ENCODE peak calls at places on chromosomes 2 and 18, in four cellular contexts. One of them, this sample, is unnamed.

GRCh38 chr2:192122946-192123345 is 71.8 kb downstream of the TMEFF2 start:
- DNase-seq in progenitor cell of endocrine pancreas: no peak
- DNase-seq in body of pancreas: no peak
- DNase-seq in epithelial cell of esophagus: no peak
- DNase-seq in this sample: no peak

GRCh38 chr2:234031207-234031606 is 19.3 kb upstream of the SPP2 start:
- DNase-seq in progenitor cell of endocrine pancreas: no peak
- DNase-seq in body of pancreas: no peak
- DNase-seq in epithelial cell of esophagus: no peak
- DNase-seq in this sample: no peak

GRCh38 chr18:57807336-57808117 is 4.4 kb upstream of the ATP8B1 start:
- DNase-seq in progenitor cell of endocrine pancreas: no peak
- DNase-seq in body of pancreas: peak
- DNase-seq in epithelial cell of esophagus: peak
- DNase-seq in this sample: no peak

GRCh38 chr2:167334343-167334742 is 446.1 kb downstream of the XIRP2 start:
- DNase-seq in progenitor cell of endocrine pancreas: no peak
- DNase-seq in body of pancreas: no peak
- DNase-seq in epithelial cell of esophagus: no peak
- DNase-seq in this sample: no peak

GRCh38 chr18:21949326-21950015 is 208.9 kb downstream of the MIB1 start:
- DNase-seq in progenitor cell of endocrine pancreas: no peak
- DNase-seq in body of pancreas: no peak
- DNase-seq in epithelial cell of esophagus: peak
- DNase-seq in this sample: no peak

GRCh38 chr2:8543412-8544167 is 138.3 kb upstream of the ID2 start:
- DNase-seq in progenitor cell of endocrine pancreas: no peak
- DNase-seq in body of pancreas: no peak
- DNase-seq in epithelial cell of esophagus: no peak
- DNase-seq in this sample: no peak

GRCh38 chr2:127056086-127056485 is 50.9 kb downstream of the BIN1 start:
- DNase-seq in progenitor cell of endocrine pancreas: no peak
- DNase-seq in body of pancreas: no peak
- DNase-seq in epithelial cell of esophagus: no peak
- DNase-seq in this sample: no peak

GRCh38 chr18:67628674-67629073 is 112.2 kb upstream of the DSEL start:
- DNase-seq in progenitor cell of endocrine pancreas: no peak
- DNase-seq in body of pancreas: no peak
- DNase-seq in epithelial cell of esophagus: no peak
- DNase-seq in this sample: no peak

GRCh38 chr18:72543362-72544055 is 633 bp downstream of the CBLN2 start:
- DNase-seq in progenitor cell of endocrine pancreas: no peak
- DNase-seq in body of pancreas: no peak
- DNase-seq in epithelial cell of esophagus: no peak
- DNase-seq in this sample: no peak

GRCh38 chr18:13612111-13612997 is 114.0 kb downstream of the FAM210A start:
- DNase-seq in progenitor cell of endocrine pancreas: no peak
- DNase-seq in body of pancreas: no peak
- DNase-seq in epithelial cell of esophagus: no peak
- DNase-seq in this sample: no peak

GRCh38 chr2:11492720-11493119 is 26.8 kb upstream of the E2F6 start:
- DNase-seq in progenitor cell of endocrine pancreas: no peak
- DNase-seq in body of pancreas: no peak
- DNase-seq in epithelial cell of esophagus: no peak
- DNase-seq in this sample: no peak

GRCh38 chr2:85755122-85756027 is 1.6 kb downstream of the ATOH8 start:
- DNase-seq in progenitor cell of endocrine pancreas: no peak
- DNase-seq in body of pancreas: no peak
- DNase-seq in epithelial cell of esophagus: no peak
- DNase-seq in this sample: no peak

GRCh38 chr2:12929806-12930205 is 213.1 kb downstream of the TRIB2 start:
- DNase-seq in progenitor cell of endocrine pancreas: no peak
- DNase-seq in body of pancreas: no peak
- DNase-seq in epithelial cell of esophagus: no peak
- DNase-seq in this sample: no peak

GRCh38 chr2:144357623-144358400 is 162.1 kb downstream of the ZEB2 start:
- DNase-seq in progenitor cell of endocrine pancreas: no peak
- DNase-seq in body of pancreas: no peak
- DNase-seq in epithelial cell of esophagus: peak
- DNase-seq in this sample: no peak

GRCh38 chr2:108583903-108584520 is 49.7 kb downstream of the LIMS1 start:
- DNase-seq in progenitor cell of endocrine pancreas: peak
- DNase-seq in body of pancreas: peak
- DNase-seq in epithelial cell of esophagus: peak
- DNase-seq in this sample: peak

GRCh38 chr2:40106061-40106460 is 327.0 kb upstream of the THUMPD2 start:
- DNase-seq in progenitor cell of endocrine pancreas: no peak
- DNase-seq in body of pancreas: no peak
- DNase-seq in epithelial cell of esophagus: peak
- DNase-seq in this sample: no peak

GRCh38 chr2:185802926-185803325 is 64.3 kb downstream of the FSIP2 start:
- DNase-seq in progenitor cell of endocrine pancreas: no peak
- DNase-seq in body of pancreas: no peak
- DNase-seq in epithelial cell of esophagus: no peak
- DNase-seq in this sample: no peak

GRCh38 chr2:79511320-79511951 is 1.4 kb upstream of the CTNNA2 start:
- DNase-seq in progenitor cell of endocrine pancreas: peak
- DNase-seq in body of pancreas: peak
- DNase-seq in epithelial cell of esophagus: peak
- DNase-seq in this sample: peak

GRCh38 chr18:7754258-7754657 is 187.1 kb downstream of the PTPRM start:
- DNase-seq in progenitor cell of endocrine pancreas: no peak
- DNase-seq in body of pancreas: no peak
- DNase-seq in epithelial cell of esophagus: no peak
- DNase-seq in this sample: no peak

GRCh38 chr18:23636041-23636399 is 26.7 kb downstream of the ANKRD29 start:
- DNase-seq in progenitor cell of endocrine pancreas: no peak
- DNase-seq in body of pancreas: no peak
- DNase-seq in epithelial cell of esophagus: no peak
- DNase-seq in this sample: no peak

GRCh38 chr18:21686282-21687105 is 18.1 kb downstream of the ABHD3 start:
- DNase-seq in progenitor cell of endocrine pancreas: no peak
- DNase-seq in body of pancreas: no peak
- DNase-seq in epithelial cell of esophagus: no peak
- DNase-seq in this sample: no peak

GRCh38 chr2:240925576-240926515 is 19.7 kb downstream of the CROCC2 start:
- DNase-seq in progenitor cell of endocrine pancreas: peak
- DNase-seq in body of pancreas: peak
- DNase-seq in epithelial cell of esophagus: no peak
- DNase-seq in this sample: no peak

GRCh38 chr18:3605562-3606443 is 155.8 kb downstream of the TGIF1 start:
- DNase-seq in progenitor cell of endocrine pancreas: no peak
- DNase-seq in body of pancreas: no peak
- DNase-seq in epithelial cell of esophagus: no peak
- DNase-seq in this sample: no peak

GRCh38 chr18:59484796-59485328 is 125.8 kb upstream of the LMAN1 start:
- DNase-seq in progenitor cell of endocrine pancreas: no peak
- DNase-seq in body of pancreas: no peak
- DNase-seq in epithelial cell of esophagus: peak
- DNase-seq in this sample: no peak

GRCh38 chr2:178530625-178531142 is 50.4 kb downstream of the PLEKHA3 start:
- DNase-seq in progenitor cell of endocrine pancreas: no peak
- DNase-seq in body of pancreas: no peak
- DNase-seq in epithelial cell of esophagus: peak
- DNase-seq in this sample: no peak

GRCh38 chr2:106995560-106995959 is 109.6 kb upstream of the ST6GAL2 start:
- DNase-seq in progenitor cell of endocrine pancreas: no peak
- DNase-seq in body of pancreas: no peak
- DNase-seq in epithelial cell of esophagus: no peak
- DNase-seq in this sample: no peak

GRCh38 chr2:29627366-29627765 is 294.0 kb downstream of the ALK start:
- DNase-seq in progenitor cell of endocrine pancreas: no peak
- DNase-seq in body of pancreas: no peak
- DNase-seq in epithelial cell of esophagus: peak
- DNase-seq in this sample: no peak

GRCh38 chr2:120818441-120818920 is 82.8 kb downstream of the GLI2 start:
- DNase-seq in progenitor cell of endocrine pancreas: no peak
- DNase-seq in body of pancreas: peak
- DNase-seq in epithelial cell of esophagus: no peak
- DNase-seq in this sample: no peak

GRCh38 chr2:240619506-240620148 is 5.7 kb upstream of the GPR35 start:
- DNase-seq in progenitor cell of endocrine pancreas: no peak
- DNase-seq in body of pancreas: peak
- DNase-seq in epithelial cell of esophagus: peak
- DNase-seq in this sample: no peak

GRCh38 chr2:241009601-241010530 is 11.4 kb downstream of the SNED1 start:
- DNase-seq in progenitor cell of endocrine pancreas: peak
- DNase-seq in body of pancreas: peak
- DNase-seq in epithelial cell of esophagus: peak
- DNase-seq in this sample: no peak

GRCh38 chr2:207162319-207162718 is 3.4 kb downstream of the KLF7 start:
- DNase-seq in progenitor cell of endocrine pancreas: no peak
- DNase-seq in body of pancreas: no peak
- DNase-seq in epithelial cell of esophagus: no peak
- DNase-seq in this sample: no peak

DNA sequence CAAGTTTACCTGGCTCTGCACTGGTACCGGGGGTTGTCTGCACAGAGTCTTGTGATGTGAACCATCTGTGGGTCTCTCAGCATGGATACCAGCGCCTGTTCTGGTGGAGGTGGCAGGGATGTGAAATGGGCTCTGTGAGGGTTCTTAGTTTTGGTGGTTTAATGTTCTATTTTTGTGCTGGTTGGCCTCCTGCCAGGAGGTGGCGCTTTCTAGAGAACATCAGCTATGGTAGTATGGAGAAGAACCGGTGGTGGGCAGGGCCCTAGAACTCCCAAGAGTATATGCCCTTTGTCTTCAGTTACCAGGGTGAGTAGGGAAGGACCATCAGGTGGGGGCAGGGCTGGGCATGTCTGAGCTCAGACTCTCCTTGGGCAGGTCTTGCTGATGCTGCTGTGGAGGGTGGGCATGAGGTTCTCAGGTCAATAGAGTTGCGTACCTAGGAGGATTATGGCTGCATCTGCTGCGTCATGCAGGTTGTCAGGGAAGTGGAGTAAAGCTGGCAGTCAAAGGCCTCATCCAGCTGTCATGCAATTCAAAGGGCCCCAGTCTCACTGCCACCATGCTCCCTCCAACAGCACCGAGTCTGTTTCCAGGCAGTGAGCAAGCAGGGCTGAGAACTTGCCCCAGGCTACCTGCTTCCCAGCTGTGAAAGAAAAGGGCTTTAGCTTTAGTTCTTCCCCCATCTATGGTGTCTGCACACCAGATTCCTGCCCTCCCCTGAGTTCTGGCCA is 278.0 kb downstream of the METTL4 start:
- DNase-seq in progenitor cell of endocrine pancreas: no peak
- DNase-seq in body of pancreas: no peak
- DNase-seq in epithelial cell of esophagus: peak
- DNase-seq in this sample: no peak
- TF ChIP-seq CTCF in progenitor cell of endocrine pancreas: no peak
- TF ChIP-seq CTCF in body of pancreas: no peak
- TF ChIP-seq CTCF in epithelial cell of esophagus: no peak
- TF ChIP-seq CTCF in this sample: no peak

DNA sequence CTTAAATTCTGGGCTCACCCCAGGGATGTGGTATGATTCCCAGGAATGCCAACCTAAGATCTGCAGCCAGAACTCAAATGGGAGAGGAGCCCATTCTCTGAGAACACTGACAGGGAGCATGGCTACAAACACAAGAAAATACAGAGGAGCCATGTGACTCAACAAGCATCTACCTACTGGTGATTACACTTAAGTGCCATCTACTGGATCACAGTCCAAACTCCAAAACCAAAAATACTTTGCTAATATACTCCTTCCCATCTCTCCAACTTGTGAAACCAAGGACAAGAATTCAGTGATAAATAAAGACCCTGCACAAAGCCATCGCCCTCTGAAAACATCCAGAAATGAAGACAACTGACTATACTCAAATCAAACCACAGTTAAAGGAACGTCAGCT is 116.9 kb downstream of the NR4A2 start:
- DNase-seq in progenitor cell of endocrine pancreas: no peak
- DNase-seq in body of pancreas: no peak
- DNase-seq in epithelial cell of esophagus: peak
- DNase-seq in this sample: no peak
- TF ChIP-seq CTCF in progenitor cell of endocrine pancreas: no peak
- TF ChIP-seq CTCF in body of pancreas: no peak
- TF ChIP-seq CTCF in epithelial cell of esophagus: peak
- TF ChIP-seq CTCF in this sample: no peak

DNA sequence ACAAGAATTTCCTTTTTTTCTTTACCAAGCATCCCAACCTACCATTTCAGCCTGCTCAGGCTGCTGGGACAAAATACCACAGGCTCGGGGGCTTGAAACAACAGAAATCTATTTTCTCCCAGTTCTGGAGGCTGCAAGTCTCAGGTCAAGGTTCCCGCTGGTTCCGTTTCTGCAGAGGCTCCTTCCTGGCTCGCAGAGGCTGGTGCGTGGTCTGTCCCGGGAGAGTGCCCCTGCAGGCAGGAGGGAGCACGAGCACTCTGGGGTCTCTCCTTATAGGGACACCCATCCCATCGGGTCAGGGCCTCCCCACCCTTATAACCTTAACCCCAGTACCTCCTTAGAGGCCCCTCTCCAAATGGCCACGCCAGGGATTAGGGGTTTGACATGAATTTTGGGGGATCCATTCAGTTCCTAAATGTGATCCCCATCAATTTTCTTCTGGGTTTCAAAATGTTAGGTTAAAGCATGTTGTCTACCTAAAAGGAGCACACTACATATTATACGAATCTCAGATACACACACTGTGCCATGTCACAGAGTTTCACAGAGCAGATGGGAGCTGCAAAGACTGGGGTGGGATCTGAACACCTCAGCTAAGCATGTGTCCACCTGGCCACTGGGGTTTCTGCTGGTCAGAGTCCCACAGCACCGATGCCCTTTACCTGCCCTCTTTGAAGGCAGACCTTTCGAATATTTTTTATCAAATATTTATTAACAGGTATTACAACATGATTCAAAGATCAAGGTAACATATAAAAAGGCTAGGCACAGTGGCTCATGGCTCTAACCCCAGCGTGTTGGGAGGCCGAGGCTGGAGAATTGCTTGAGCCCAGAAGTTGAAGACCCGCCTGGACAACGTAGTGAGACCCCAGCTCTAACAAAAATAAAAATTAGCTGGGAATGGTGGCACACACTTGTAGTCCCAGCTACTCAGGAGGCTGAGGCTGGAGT is 17.6 kb upstream of the ADI1 start:
- DNase-seq in progenitor cell of endocrine pancreas: no peak
- DNase-seq in body of pancreas: peak
- DNase-seq in epithelial cell of esophagus: peak
- DNase-seq in this sample: no peak
- TF ChIP-seq CTCF in progenitor cell of endocrine pancreas: peak
- TF ChIP-seq CTCF in body of pancreas: no peak
- TF ChIP-seq CTCF in epithelial cell of esophagus: peak
- TF ChIP-seq CTCF in this sample: peak

GRCh38 chr2:151953467-151953866 is 125.2 kb upstream of the ARL5A start:
- DNase-seq in progenitor cell of endocrine pancreas: no peak
- DNase-seq in body of pancreas: no peak
- DNase-seq in epithelial cell of esophagus: no peak
- DNase-seq in this sample: no peak
- TF ChIP-seq CTCF in progenitor cell of endocrine pancreas: no peak
- TF ChIP-seq CTCF in body of pancreas: no peak
- TF ChIP-seq CTCF in epithelial cell of esophagus: peak
- TF ChIP-seq CTCF in this sample: peak

This sample was measured in neural crest cell.